ENCODE peak calls at places on chromosomes 5 and 9, in ten cellular contexts. One of them, this sample, is unnamed.

GRCh38 chr9:35604578-35605335 is at the start of gene TESK1:
- DNase-seq in GM13977: peak
- DNase-seq in CD4-positive, alpha-beta memory T cell: peak
- DNase-seq in activated naive CD4-positive, alpha-beta T cell treated with anti-CD3 and anti-CD28 coated beads, Interleukin-2, amount 10 ng/mL, durations not matched to agents 7 days and 5 days: peak
- DNase-seq in LoVo: peak
- DNase-seq in NCI-H460: peak
- DNase-seq in B cell: peak
- DNase-seq in stimulated activated naive B cell treated with anti-CD40 and anti-IgM and Interleukin-4, amounts not matched to agents 10 μg/mL and 1 μg/mL and 100 μg/mL, for 72 hours: peak
- DNase-seq in A549: peak
- DNase-seq in stimulated activated CD4-positive, alpha-beta T cell treated with anti-CD3 and anti-CD28 coated beads, Interleukin-15, amount 100 ng/mL, for 24 hours: peak
- DNase-seq in this sample: peak

GRCh38 chr5:96207420-96207819 is 225.6 kb downstream of the PCSK1 start:
- DNase-seq in CD4-positive, alpha-beta memory T cell: no peak
- DNase-seq in stimulated activated CD4-positive, alpha-beta T cell treated with anti-CD3 and anti-CD28 coated beads, Interleukin-15, amount 100 ng/mL, for 24 hours: no peak
- DNase-seq in stimulated activated naive B cell treated with anti-CD40 and anti-IgM and Interleukin-4, amounts not matched to agents 10 μg/mL and 1 μg/mL and 100 μg/mL, for 72 hours: no peak
- DNase-seq in B cell: no peak
- DNase-seq in activated naive CD4-positive, alpha-beta T cell treated with anti-CD3 and anti-CD28 coated beads, Interleukin-2, amount 10 ng/mL, durations not matched to agents 7 days and 5 days: no peak
- DNase-seq in LoVo: no peak
- DNase-seq in NCI-H460: no peak
- DNase-seq in GM13977: no peak
- DNase-seq in A549: no peak
- DNase-seq in this sample: no peak

GRCh38 chr9:16864741-16865434 is 5.6 kb downstream of the BNC2 start:
- DNase-seq in NCI-H460: no peak
- DNase-seq in CD4-positive, alpha-beta memory T cell: no peak
- DNase-seq in activated naive CD4-positive, alpha-beta T cell treated with anti-CD3 and anti-CD28 coated beads, Interleukin-2, amount 10 ng/mL, durations not matched to agents 7 days and 5 days: no peak
- DNase-seq in B cell: no peak
- DNase-seq in A549: no peak
- DNase-seq in stimulated activated naive B cell treated with anti-CD40 and anti-IgM and Interleukin-4, amounts not matched to agents 10 μg/mL and 1 μg/mL and 100 μg/mL, for 72 hours: no peak
- DNase-seq in stimulated activated CD4-positive, alpha-beta T cell treated with anti-CD3 and anti-CD28 coated beads, Interleukin-15, amount 100 ng/mL, for 24 hours: no peak
- DNase-seq in GM13977: no peak
- DNase-seq in LoVo: no peak
- DNase-seq in this sample: no peak

GRCh38 chr9:75041041-75041440 is 12.9 kb upstream of the CARNMT1 start:
- DNase-seq in CD4-positive, alpha-beta memory T cell: no peak
- DNase-seq in activated naive CD4-positive, alpha-beta T cell treated with anti-CD3 and anti-CD28 coated beads, Interleukin-2, amount 10 ng/mL, durations not matched to agents 7 days and 5 days: no peak
- DNase-seq in B cell: no peak
- DNase-seq in A549: no peak
- DNase-seq in stimulated activated naive B cell treated with anti-CD40 and anti-IgM and Interleukin-4, amounts not matched to agents 10 μg/mL and 1 μg/mL and 100 μg/mL, for 72 hours: no peak
- DNase-seq in NCI-H460: no peak
- DNase-seq in GM13977: no peak
- DNase-seq in LoVo: no peak
- DNase-seq in stimulated activated CD4-positive, alpha-beta T cell treated with anti-CD3 and anti-CD28 coated beads, Interleukin-15, amount 100 ng/mL, for 24 hours: no peak
- DNase-seq in this sample: no peak

GRCh38 chr5:10243660-10244240 is 5.9 kb downstream of the ATPSCKMT start:
- DNase-seq in NCI-H460: no peak
- DNase-seq in activated naive CD4-positive, alpha-beta T cell treated with anti-CD3 and anti-CD28 coated beads, Interleukin-2, amount 10 ng/mL, durations not matched to agents 7 days and 5 days: no peak
- DNase-seq in A549: no peak
- DNase-seq in B cell: no peak
- DNase-seq in GM13977: no peak
- DNase-seq in stimulated activated CD4-positive, alpha-beta T cell treated with anti-CD3 and anti-CD28 coated beads, Interleukin-15, amount 100 ng/mL, for 24 hours: no peak
- DNase-seq in CD4-positive, alpha-beta memory T cell: no peak
- DNase-seq in stimulated activated naive B cell treated with anti-CD40 and anti-IgM and Interleukin-4, amounts not matched to agents 10 μg/mL and 1 μg/mL and 100 μg/mL, for 72 hours: no peak
- DNase-seq in LoVo: no peak
- DNase-seq in this sample: no peak

GRCh38 chr9:89597711-89598707 is 6.8 kb upstream of the GADD45G start:
- DNase-seq in stimulated activated CD4-positive, alpha-beta T cell treated with anti-CD3 and anti-CD28 coated beads, Interleukin-15, amount 100 ng/mL, for 24 hours: peak
- DNase-seq in CD4-positive, alpha-beta memory T cell: peak
- DNase-seq in NCI-H460: peak
- DNase-seq in activated naive CD4-positive, alpha-beta T cell treated with anti-CD3 and anti-CD28 coated beads, Interleukin-2, amount 10 ng/mL, durations not matched to agents 7 days and 5 days: peak
- DNase-seq in A549: peak
- DNase-seq in stimulated activated naive B cell treated with anti-CD40 and anti-IgM and Interleukin-4, amounts not matched to agents 10 μg/mL and 1 μg/mL and 100 μg/mL, for 72 hours: peak
- DNase-seq in LoVo: peak
- DNase-seq in GM13977: peak
- DNase-seq in B cell: no peak
- DNase-seq in this sample: peak

GRCh38 chr5:120788481-120788880 is 324.4 kb downstream of the PRR16 start:
- DNase-seq in GM13977: no peak
- DNase-seq in LoVo: no peak
- DNase-seq in stimulated activated naive B cell treated with anti-CD40 and anti-IgM and Interleukin-4, amounts not matched to agents 10 μg/mL and 1 μg/mL and 100 μg/mL, for 72 hours: no peak
- DNase-seq in CD4-positive, alpha-beta memory T cell: no peak
- DNase-seq in A549: no peak
- DNase-seq in NCI-H460: no peak
- DNase-seq in B cell: no peak
- DNase-seq in activated naive CD4-positive, alpha-beta T cell treated with anti-CD3 and anti-CD28 coated beads, Interleukin-2, amount 10 ng/mL, durations not matched to agents 7 days and 5 days: no peak
- DNase-seq in stimulated activated CD4-positive, alpha-beta T cell treated with anti-CD3 and anti-CD28 coated beads, Interleukin-15, amount 100 ng/mL, for 24 hours: no peak
- DNase-seq in this sample: no peak

GRCh38 chr5:142514196-142514595 is 171.7 kb downstream of the FGF1 start:
- DNase-seq in A549: no peak
- DNase-seq in NCI-H460: no peak
- DNase-seq in stimulated activated CD4-positive, alpha-beta T cell treated with anti-CD3 and anti-CD28 coated beads, Interleukin-15, amount 100 ng/mL, for 24 hours: no peak
- DNase-seq in GM13977: no peak
- DNase-seq in B cell: no peak
- DNase-seq in CD4-positive, alpha-beta memory T cell: no peak
- DNase-seq in stimulated activated naive B cell treated with anti-CD40 and anti-IgM and Interleukin-4, amounts not matched to agents 10 μg/mL and 1 μg/mL and 100 μg/mL, for 72 hours: no peak
- DNase-seq in activated naive CD4-positive, alpha-beta T cell treated with anti-CD3 and anti-CD28 coated beads, Interleukin-2, amount 10 ng/mL, durations not matched to agents 7 days and 5 days: no peak
- DNase-seq in LoVo: no peak
- DNase-seq in this sample: no peak

This sample was measured in anterior cingulate cortex.